ENCODE peak calls at places on chromosomes 12 and 14, in eight cellular contexts. W, X, L, U, V, N, P and D are unnamed samples.

GRCh38 chr14:27184371-27184901 is 586.6 kb upstream of the NOVA1 start:
- DNase-seq in W (no peak), X (no peak), L (no peak), U (no peak), V (no peak), N (no peak), P (no peak), D (peak; percentile 2)

GRCh38 chr12:15196678-15197267 is 24.4 kb downstream of the RERG start:
- DNase-seq in W (no peak), X (no peak), L (no peak), U (no peak), V (no peak), N (no peak), P (no peak), D (no peak)

GRCh38 chr12:46371718-46372130 is 849 bp downstream of the SLC38A2 start:
- DNase-seq in W (peak; percentile 69), X (no peak), L (peak; percentile 68), U (peak; percentile 68), V (peak; percentile 67), N (peak; percentile 50), P (no peak), D (peak; percentile 72)

GRCh38 chr14:55514819-55515470 is 65.1 kb upstream of the KTN1 start:
- DNase-seq in W (no peak), X (peak; percentile 57), L (no peak), U (no peak), V (peak; percentile 84), N (no peak), P (no peak), D (peak; percentile 57)

GRCh38 chr14:35250319-35250718 is 41.9 kb upstream of the PSMA6 start:
- DNase-seq in W (no peak), X (no peak), L (no peak), U (no peak), V (no peak), N (no peak), P (no peak), D (no peak)

GRCh38 chr14:88910386-88910785 is 85.9 kb downstream of the TTC8 start:
- DNase-seq in W (no peak), X (no peak), L (no peak), U (no peak), V (no peak), N (no peak), P (no peak), D (no peak)

GRCh38 chr12:59357811-59358210 is 238.0 kb upstream of the SLC16A7 start:
- DNase-seq in W (no peak), X (no peak), L (peak; percentile 19), U (peak; percentile 5), V (no peak), N (no peak), P (peak; percentile 73), D (no peak)

GRCh38 chr12:56991319-56991906 is 14.9 kb downstream of the ZBTB39 start:
- DNase-seq in W (no peak), X (no peak), L (no peak), U (no peak), V (no peak), N (no peak), P (peak; percentile 30), D (no peak)

GRCh38 chr14:83433618-83434017 is 1900.0 kb upstream of the SEL1L start:
- DNase-seq in W (no peak), X (peak; percentile 60), L (no peak), U (no peak), V (no peak), N (no peak), P (no peak), D (no peak)

GRCh38 chr12:119631930-119632678 is 35.8 kb upstream of the PRKAB1 start:
- DNase-seq in W (no peak), X (peak; percentile 1), L (no peak), U (no peak), V (no peak), N (no peak), P (no peak), D (no peak)

GRCh38 chr12:76942276-76942675 is 63.5 kb upstream of the CSRP2 start:
- DNase-seq in W (no peak), X (peak; percentile 34), L (no peak), U (no peak), V (peak; percentile 85), N (no peak), P (no peak), D (no peak)

GRCh38 chr12:54413284-54414190 is 5.5 kb downstream of the ITGA5 start:
- DNase-seq in W (no peak), X (peak; percentile 53), L (no peak), U (no peak), V (peak; percentile 65), N (peak; percentile 86), P (no peak), D (no peak)

GRCh38 chr14:85217412-85217811 is 312.5 kb upstream of the FLRT2 start:
- DNase-seq in W (no peak), X (peak; percentile 61), L (no peak), U (no peak), V (peak; percentile 41), N (no peak), P (no peak), D (no peak)